ENCODE peak calls at places on chromosomes 12 and 14, in six cellular contexts. T is IMR-90; W is Peyer's patch; V is ovary; K is CD4-positive, CD25-positive, alpha-beta regulatory T cell; H is RWPE2. U is an unnamed sample.

GRCh38 chr14:37650356-37651037 is 55.1 kb downstream of the TTC6 start:
- DNase-seq in H (no peak), T (peak; percentile 19), V (no peak), K (no peak), W (no peak), U (no peak)

GRCh38 chr12:91513354-91513753 is 330.7 kb upstream of the DCN start:
- DNase-seq in K (no peak), W (no peak), V (no peak), T (no peak), H (no peak), U (no peak)

GRCh38 chr14:25007832-25008231 is 42.1 kb downstream of the STXBP6 start:
- DNase-seq in K (no peak), H (no peak), V (no peak), T (no peak), W (no peak), U (no peak)

GRCh38 chr12:47216150-47216677 is 136.5 kb upstream of the AMIGO2 start:
- DNase-seq in K (peak; percentile 45), W (peak; percentile 86), H (no peak), V (no peak), T (no peak), U (peak; percentile 52)

GRCh38 chr14:62029569-62029924 is 267.3 kb downstream of the SNAPC1 start:
- DNase-seq in V (no peak), H (no peak), W (no peak), K (no peak), T (no peak), U (no peak)

GRCh38 chr14:75307700-75308379 is 29.2 kb downstream of the FOS start:
- DNase-seq in H (peak; percentile 82), K (peak; percentile 49), V (peak; percentile 93), T (peak; percentile 76), W (peak; percentile 94), U (peak; percentile 88)

GRCh38 chr12:92253301-92253700 is 107.7 kb upstream of the BTG1 start:
- DNase-seq in K (no peak), H (no peak), V (no peak), W (no peak), T (peak; percentile 4), U (no peak)

GRCh38 chr14:34212172-34212571 is 249.9 kb downstream of the SPTSSA start:
- DNase-seq in K (no peak), T (no peak), W (no peak), H (no peak), V (no peak), U (no peak)

GRCh38 chr12:31736472-31736871 is 7.7 kb upstream of the AMN1 start:
- DNase-seq in H (no peak), K (peak; percentile 51), W (no peak), V (no peak), T (peak; percentile 89), U (no peak)

GRCh38 chr14:86790408-86791364 is 1202.3 kb downstream of the GALC start:
- DNase-seq in K (no peak), V (no peak), H (no peak), W (no peak), T (no peak), U (no peak)

GRCh38 chr12:3101309-3102022 is 24.3 kb downstream of the TSPAN9 start:
- DNase-seq in K (no peak), V (no peak), W (no peak), H (no peak), T (peak; percentile 57), U (no peak)

GRCh38 chr14:61103541-61104339 is 122.7 kb downstream of the SLC38A6 start:
- DNase-seq in T (peak; percentile 99), H (peak; percentile 92), K (no peak), V (no peak), W (no peak), U (peak; percentile 72)

GRCh38 chr12:32897688-32898573 is 1.4 kb upstream of the PKP2 start:
- DNase-seq in W (no peak), K (no peak), H (no peak), T (no peak), V (no peak), U (no peak)
- H3K27ac ChIP-seq in W (no peak overlapping the region), K (no peak overlapping the region), H (peak overlapping the region; percentile 95), T (no peak overlapping the region), V (no peak overlapping the region), U (no peak overlapping the region)

GRCh38 chr12:105334568-105334967 is 4.1 kb downstream of the C12orf75 start:
- DNase-seq in W (no peak), T (peak; percentile 92), H (no peak), V (no peak), K (no peak), U (no peak)

GRCh38 chr12:105335856-105336255 is 5.4 kb downstream of the C12orf75 start:
- DNase-seq in T (no peak), W (no peak), H (no peak), K (no peak), V (no peak), U (no peak)

GRCh38 chr12:105338954-105339353 is 8.5 kb downstream of the C12orf75 start:
- DNase-seq in W (no peak), T (no peak), V (no peak), K (no peak), H (no peak), U (no peak)

GRCh38 chr12:105336411-105336810 is 5.9 kb downstream of the C12orf75 start:
- DNase-seq in K (no peak), W (no peak), H (no peak), V (no peak), T (peak; percentile 26), U (no peak)

GRCh38 chr12:105337391-105337790 is 6.9 kb downstream of the C12orf75 start:
- DNase-seq in T (no peak), V (no peak), W (no peak), K (no peak), H (no peak), U (no peak)
- H3K4me1 ChIP-seq in T (peaks cover 25% of the 10 kb centered on the region), V (no peaks in the 10 kb centered on the region), W (no peaks in the 10 kb centered on the region), K (peaks cover 11% of the 10 kb centered on the region), H (peaks cover 19% of the 10 kb centered on the region), U (no peaks in the 10 kb centered on the region)

DNA sequence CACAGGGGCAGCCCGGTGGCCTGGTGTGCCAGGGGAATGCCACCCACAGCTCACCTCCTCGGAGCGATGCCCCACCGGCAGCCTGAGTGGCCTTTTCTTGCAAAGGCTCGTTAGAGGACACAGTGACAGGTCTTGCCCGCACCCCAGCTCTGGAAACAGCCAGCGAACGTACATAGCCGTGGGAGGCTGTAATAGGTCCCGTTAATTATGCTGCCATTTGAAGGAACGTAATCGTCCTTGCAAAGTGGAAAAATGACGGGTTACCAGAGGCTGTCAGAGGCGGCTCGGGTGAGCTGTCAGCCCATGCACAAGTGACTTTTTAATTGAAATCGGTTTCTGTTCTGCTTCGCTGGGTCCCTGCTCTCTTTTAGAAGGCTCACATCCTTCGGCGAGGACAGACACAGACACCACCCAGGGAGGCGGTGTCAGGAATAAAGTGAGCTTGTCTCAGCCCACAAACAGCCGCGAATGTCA is 77.3 kb upstream of the RFLNA start:
- DNase-seq in W (no peak), T (no peak), V (no peak), K (no peak), H (no peak), U (no peak)
- H3K4me3 ChIP-seq in W (no peak overlapping the region), T (no peak overlapping the region), V (no peak overlapping the region), K (no peak overlapping the region), H (no peak overlapping the region), U (no peak overlapping the region)

GRCh38 chr14:54206477-54206876 is 190.3 kb upstream of the CDKN3 start:
- DNase-seq in V (no peak), K (no peak), W (no peak), T (no peak), H (no peak), U (no peak)
- H3K27ac ChIP-seq in V (no peak overlapping the region), K (no peak overlapping the region), W (no peak overlapping the region), T (no peak overlapping the region), H (peak overlapping the region; percentile 17), U (no peak overlapping the region)

GRCh38 chr12:54018608-54018984 is 9.6 kb upstream of the HOXC6 start:
- DNase-seq in V (peak; percentile 90), K (no peak), T (no peak), W (no peak), H (no peak), U (peak; percentile 68)
- H3K4me1 ChIP-seq in V (peaks cover 5% of the 10 kb centered on the region), K (peaks cover 25% of the 10 kb centered on the region), T (no peaks in the 10 kb centered on the region), W (peaks cover 7% of the 10 kb centered on the region), H (no peaks in the 10 kb centered on the region), U (no peaks in the 10 kb centered on the region)

GRCh38 chr12:80299976-80300375 is 144.1 kb upstream of the PTPRQ start:
- DNase-seq in V (no peak), T (no peak), H (no peak), W (no peak), K (no peak), U (no peak)
- H3K4me3 ChIP-seq in V (no peak overlapping the region), T (no peak overlapping the region), H (no peak overlapping the region), W (no peak overlapping the region), K (no peak overlapping the region), U (no peak overlapping the region)

DNA sequence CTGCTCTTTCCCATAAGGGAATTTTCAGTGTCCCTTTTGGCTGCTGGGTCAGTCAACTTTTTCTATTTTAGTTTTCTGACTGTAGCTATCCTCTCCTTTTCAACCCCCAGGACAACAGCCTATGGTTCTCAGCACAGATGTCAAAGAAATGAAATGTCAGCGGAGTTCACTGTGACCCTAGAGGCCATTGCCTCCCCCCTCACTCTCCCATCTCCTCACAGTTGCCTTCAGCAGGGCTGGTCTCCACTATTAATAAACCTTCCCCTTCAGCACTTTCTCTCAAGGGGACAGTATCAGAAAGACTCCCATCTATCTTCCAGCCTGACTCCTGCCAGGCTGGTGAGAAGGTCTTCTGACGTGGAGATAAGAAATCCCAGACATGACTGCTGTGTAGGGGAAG is 137.1 kb upstream of the WSCD2 start:
- DNase-seq in K (no peak), T (no peak), H (no peak), W (no peak), V (no peak), U (no peak)
- H3K27ac ChIP-seq in K (no peak overlapping the region), T (no peak overlapping the region), H (no peak overlapping the region), W (no peak overlapping the region), V (no peak overlapping the region), U (no peak overlapping the region)

DNA sequence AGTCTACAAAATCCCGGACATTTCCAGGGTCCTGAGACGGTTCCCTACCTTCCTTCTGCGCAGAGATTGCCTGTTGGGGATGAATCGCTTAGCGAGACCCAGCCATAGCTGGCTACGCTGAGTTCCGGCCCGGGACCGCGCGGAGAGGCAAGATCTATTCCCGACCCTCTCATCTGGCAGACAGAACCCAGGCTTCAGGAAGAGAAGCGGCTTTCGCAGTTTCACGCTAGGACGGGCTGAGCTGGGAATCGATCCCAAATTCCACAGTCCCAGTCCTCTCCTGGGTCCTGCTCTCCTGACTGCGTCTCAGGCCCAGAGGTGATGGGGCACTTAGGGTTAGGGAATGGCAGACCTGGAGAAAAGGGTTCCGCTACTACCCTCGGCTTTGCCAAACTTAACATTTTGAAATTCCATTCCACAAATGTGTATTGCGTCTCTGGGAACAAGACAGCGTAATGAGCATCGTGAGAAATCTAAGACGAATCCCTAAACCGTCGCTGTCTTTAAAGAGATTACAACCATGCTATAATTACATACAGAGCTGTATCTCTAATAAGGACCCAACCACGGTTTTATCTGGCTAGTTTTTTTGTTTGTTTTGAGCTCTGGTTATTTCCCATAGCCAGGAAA is 2.8 kb downstream of the PTPN21 start:
- DNase-seq in V (peak; percentile 39), W (no peak), H (no peak), K (no peak), T (peak; percentile 19), U (peak; percentile 64)
- H3K4me1 ChIP-seq in V (peaks cover 3% of the 10 kb centered on the region), W (no peaks in the 10 kb centered on the region), H (peaks cover 24% of the 10 kb centered on the region), K (peaks cover 25% of the 10 kb centered on the region), T (peaks cover 6% of the 10 kb centered on the region), U (peaks cover 7% of the 10 kb centered on the region)

U was measured in right cardiac atrium.